ENCODE peak calls at places on chromosomes 13 and 19, in seven cellular contexts. One of them, this sample, is unnamed.

GRCh38 chr19:45307361-45307760 is 15.3 kb downstream of the CKM start:
- DNase-seq in endothelial cell of umbilical vein: no peak
- DNase-seq in neural progenitor cell: no peak
- DNase-seq in mammary epithelial cell: no peak
- DNase-seq in fibroblast of lung: no peak
- DNase-seq in IMR-90: no peak
- DNase-seq in HCT116: no peak
- DNase-seq in this sample: no peak

GRCh38 chr13:73514208-73514607 is 455.4 kb downstream of the KLF5 start:
- DNase-seq in endothelial cell of umbilical vein: no peak
- DNase-seq in neural progenitor cell: no peak
- DNase-seq in mammary epithelial cell: no peak
- DNase-seq in fibroblast of lung: no peak
- DNase-seq in IMR-90: no peak
- DNase-seq in HCT116: no peak
- DNase-seq in this sample: no peak

GRCh38 chr13:75226092-75226491 is 255.9 kb downstream of the TBC1D4 start:
- DNase-seq in endothelial cell of umbilical vein: no peak
- DNase-seq in neural progenitor cell: no peak
- DNase-seq in mammary epithelial cell: peak
- DNase-seq in fibroblast of lung: peak
- DNase-seq in IMR-90: no peak
- DNase-seq in HCT116: peak
- DNase-seq in this sample: no peak

GRCh38 chr13:50801087-50801931 is 42.2 kb downstream of the DLEU7 start:
- DNase-seq in endothelial cell of umbilical vein: peak
- DNase-seq in neural progenitor cell: peak
- DNase-seq in mammary epithelial cell: peak
- DNase-seq in fibroblast of lung: peak
- DNase-seq in IMR-90: peak
- DNase-seq in HCT116: peak
- DNase-seq in this sample: peak

GRCh38 chr19:512548-513365 is 5.5 kb downstream of the TPGS1 start:
- DNase-seq in endothelial cell of umbilical vein: no peak
- DNase-seq in neural progenitor cell: no peak
- DNase-seq in mammary epithelial cell: no peak
- DNase-seq in fibroblast of lung: no peak
- DNase-seq in IMR-90: no peak
- DNase-seq in HCT116: no peak
- DNase-seq in this sample: peak

GRCh38 chr13:67650471-67650870 is 420.3 kb upstream of the PCDH9 start:
- DNase-seq in endothelial cell of umbilical vein: no peak
- DNase-seq in neural progenitor cell: no peak
- DNase-seq in mammary epithelial cell: no peak
- DNase-seq in fibroblast of lung: peak
- DNase-seq in IMR-90: no peak
- DNase-seq in HCT116: no peak
- DNase-seq in this sample: no peak

GRCh38 chr19:610801-611505 is 21.3 kb downstream of the HCN2 start:
- DNase-seq in endothelial cell of umbilical vein: no peak
- DNase-seq in neural progenitor cell: no peak
- DNase-seq in mammary epithelial cell: no peak
- DNase-seq in fibroblast of lung: peak
- DNase-seq in IMR-90: peak
- DNase-seq in HCT116: no peak
- DNase-seq in this sample: peak

GRCh38 chr19:43439183-43440063 is 24.7 kb downstream of the TEX101 start:
- DNase-seq in endothelial cell of umbilical vein: no peak
- DNase-seq in neural progenitor cell: no peak
- DNase-seq in mammary epithelial cell: peak
- DNase-seq in fibroblast of lung: peak
- DNase-seq in IMR-90: no peak
- DNase-seq in HCT116: peak
- DNase-seq in this sample: peak

GRCh38 chr19:55353803-55354697 is 469 bp downstream of the COX6B2 start:
- DNase-seq in endothelial cell of umbilical vein: peak
- DNase-seq in neural progenitor cell: peak
- DNase-seq in mammary epithelial cell: peak
- DNase-seq in fibroblast of lung: peak
- DNase-seq in IMR-90: peak
- DNase-seq in HCT116: peak
- DNase-seq in this sample: no peak

GRCh38 chr13:41274881-41275280 is 11.5 kb upstream of the MTRF1 start:
- DNase-seq in endothelial cell of umbilical vein: no peak
- DNase-seq in neural progenitor cell: no peak
- DNase-seq in mammary epithelial cell: no peak
- DNase-seq in fibroblast of lung: no peak
- DNase-seq in IMR-90: peak
- DNase-seq in HCT116: no peak
- DNase-seq in this sample: no peak

GRCh38 chr19:6489278-6490061 is 7.9 kb upstream of the DENND1C start:
- DNase-seq in endothelial cell of umbilical vein: no peak
- DNase-seq in neural progenitor cell: no peak
- DNase-seq in mammary epithelial cell: no peak
- DNase-seq in fibroblast of lung: no peak
- DNase-seq in IMR-90: no peak
- DNase-seq in HCT116: no peak
- DNase-seq in this sample: no peak

DNA sequence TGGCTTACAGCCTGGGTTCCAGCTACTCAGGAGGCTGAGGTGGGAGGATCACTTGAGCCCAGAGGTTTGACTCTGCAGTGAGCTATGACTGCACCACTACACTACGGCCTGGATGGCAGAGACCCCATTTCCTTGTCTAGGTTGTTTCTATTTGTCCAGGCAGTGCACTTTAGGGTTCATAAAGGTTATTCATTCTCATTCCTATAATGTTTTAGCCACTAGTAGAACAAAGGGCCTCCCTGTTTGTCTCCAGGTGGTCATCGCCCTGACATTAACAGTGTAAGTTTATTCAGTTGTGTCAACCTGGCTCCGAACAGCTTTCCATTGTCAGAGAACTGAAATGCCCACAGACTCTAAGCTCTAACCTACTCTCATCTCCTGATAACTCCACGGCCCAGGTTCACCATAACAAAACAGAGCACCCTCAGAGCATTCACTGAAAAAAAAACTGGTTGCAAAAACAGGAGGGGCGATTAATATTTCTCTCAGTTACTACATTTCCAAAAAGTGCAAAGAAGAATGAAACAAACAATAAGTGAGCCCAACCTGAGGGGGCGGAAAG is 37.1 kb downstream of the SMAD9 start:
- DNase-seq in endothelial cell of umbilical vein: no peak
- DNase-seq in neural progenitor cell: no peak
- DNase-seq in mammary epithelial cell: no peak
- DNase-seq in fibroblast of lung: peak
- DNase-seq in IMR-90: no peak
- DNase-seq in HCT116: no peak
- DNase-seq in this sample: no peak
- H3K4me2 ChIP-seq in endothelial cell of umbilical vein: no peak
- H3K4me2 ChIP-seq in neural progenitor cell: peak
- H3K4me2 ChIP-seq in mammary epithelial cell: no peak
- H3K4me2 ChIP-seq in fibroblast of lung: no peak
- H3K4me2 ChIP-seq in IMR-90: no peak
- H3K4me2 ChIP-seq in HCT116: no peak
- H3K4me2 ChIP-seq in this sample: no peak

GRCh38 chr13:30145709-30146367 is 161.5 kb downstream of the KATNAL1 start:
- DNase-seq in endothelial cell of umbilical vein: no peak
- DNase-seq in neural progenitor cell: no peak
- DNase-seq in mammary epithelial cell: no peak
- DNase-seq in fibroblast of lung: no peak
- DNase-seq in IMR-90: no peak
- DNase-seq in HCT116: no peak
- DNase-seq in this sample: no peak
- H3K9ac ChIP-seq in endothelial cell of umbilical vein: no peak
- H3K9ac ChIP-seq in neural progenitor cell: no peak
- H3K9ac ChIP-seq in mammary epithelial cell: no peak
- H3K9ac ChIP-seq in fibroblast of lung: no peak
- H3K9ac ChIP-seq in IMR-90: no peak
- H3K9ac ChIP-seq in HCT116: no peak
- H3K9ac ChIP-seq in this sample: no peak

DNA sequence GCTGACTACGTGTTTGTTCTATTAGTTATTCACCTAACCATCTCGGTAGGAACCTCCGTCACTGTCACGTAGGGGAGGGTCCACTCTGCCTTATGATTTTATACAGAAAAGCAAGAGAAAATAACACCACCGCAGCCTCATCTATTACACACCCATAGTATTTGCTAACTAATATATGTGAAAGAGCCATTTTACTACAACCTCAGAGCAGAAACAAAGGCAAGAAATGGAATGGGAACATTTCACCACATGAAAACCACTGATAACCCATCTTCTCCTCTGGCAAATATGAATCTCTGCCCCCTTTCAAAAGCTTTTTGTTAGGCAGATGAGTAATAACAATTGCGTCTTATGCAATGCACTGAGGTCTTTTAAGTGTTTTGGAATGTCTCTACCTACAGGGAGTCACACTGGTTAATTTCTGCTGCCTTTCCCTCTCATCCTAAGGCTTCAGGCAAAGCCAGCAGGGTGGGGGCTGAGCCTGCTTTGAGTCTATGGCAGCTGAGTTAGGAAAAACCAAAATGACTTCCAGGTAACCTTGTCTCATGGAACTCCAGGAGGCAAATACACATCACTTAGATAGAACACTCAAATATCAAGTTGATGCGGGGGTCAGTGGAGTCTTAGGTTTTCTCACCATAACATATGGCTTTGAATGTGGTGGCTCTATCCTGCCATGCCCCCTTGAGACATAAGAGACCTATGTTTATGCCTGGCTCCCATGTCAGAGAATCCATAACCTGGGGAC is 15.0 kb downstream of the TSHZ3 start:
- DNase-seq in endothelial cell of umbilical vein: no peak
- DNase-seq in neural progenitor cell: no peak
- DNase-seq in mammary epithelial cell: peak
- DNase-seq in fibroblast of lung: peak
- DNase-seq in IMR-90: peak
- DNase-seq in HCT116: no peak
- DNase-seq in this sample: no peak
- H3K4me2 ChIP-seq in endothelial cell of umbilical vein: no peak
- H3K4me2 ChIP-seq in neural progenitor cell: no peak
- H3K4me2 ChIP-seq in mammary epithelial cell: peak
- H3K4me2 ChIP-seq in fibroblast of lung: peak
- H3K4me2 ChIP-seq in IMR-90: peak
- H3K4me2 ChIP-seq in HCT116: no peak
- H3K4me2 ChIP-seq in this sample: no peak

DNA sequence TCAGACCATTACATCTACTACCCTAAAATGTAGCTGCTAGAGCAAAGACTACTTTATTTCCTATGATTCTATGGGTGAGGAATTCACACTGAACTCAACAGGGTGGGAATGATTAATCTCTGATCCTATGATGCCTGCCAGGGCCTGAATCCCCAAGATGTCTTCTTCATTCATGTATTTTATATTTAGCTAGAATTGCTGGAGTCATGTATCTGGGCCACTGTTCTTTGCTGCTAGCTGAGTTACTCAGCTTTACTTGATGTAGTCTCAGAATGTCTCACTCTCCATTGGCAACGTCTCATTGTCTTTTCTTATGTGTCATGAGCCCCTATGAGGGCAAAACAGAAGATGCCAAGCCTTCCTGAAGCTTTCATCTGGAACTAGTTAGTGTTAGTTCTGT is 21.1 kb downstream of the ZNF582 start:
- DNase-seq in endothelial cell of umbilical vein: no peak
- DNase-seq in neural progenitor cell: no peak
- DNase-seq in mammary epithelial cell: no peak
- DNase-seq in fibroblast of lung: peak
- DNase-seq in IMR-90: no peak
- DNase-seq in HCT116: no peak
- DNase-seq in this sample: no peak
- H3K9ac ChIP-seq in endothelial cell of umbilical vein: no peak
- H3K9ac ChIP-seq in neural progenitor cell: no peak
- H3K9ac ChIP-seq in mammary epithelial cell: no peak
- H3K9ac ChIP-seq in fibroblast of lung: no peak
- H3K9ac ChIP-seq in IMR-90: no peak
- H3K9ac ChIP-seq in HCT116: no peak
- H3K9ac ChIP-seq in this sample: no peak